ENCODE peak calls at places on chromosomes 1 and 21, in ten cellular contexts. R is body of pancreas; Y is lower lobe of right lung; N is spleen; J is brain microvascular endothelial cell; E is right lobe of liver; G is cardiac muscle cell; K is aorta; F is colonic mucosa; D is CD8-positive, alpha-beta memory T cell. A is an unnamed sample.
A peak's percentile ranks its signal among the peaks of the same experiment; 100 is the strongest.

GRCh38 chr1:201605385-201605747 is 66.4 kb downstream of the NAV1 start:
- DNase-seq in Y (no peak), E (no peak), F (no peak), D (no peak), G (no peak), K (no peak), R (no peak), J (peak; percentile 27), N (no peak), A (no peak)

GRCh38 chr21:37908691-37909090 is 7.6 kb downstream of the KCNJ6 start:
- DNase-seq in J (no peak), D (no peak), N (no peak), F (no peak), R (no peak), K (no peak), E (no peak), Y (no peak), G (no peak), A (no peak)

GRCh38 chr1:9901148-9902059 is 8.7 kb downstream of the CTNNBIP1 start:
- DNase-seq in G (peak; percentile 24), R (peak; percentile 68), K (no peak), F (peak; percentile 44), Y (peak; percentile 91), E (peak; percentile 63), N (no peak), D (no peak), J (no peak), A (no peak)

GRCh38 chr1:25675729-25676476 is 59.3 kb downstream of the MAN1C1 start:
- DNase-seq in G (no peak), Y (no peak), F (no peak), R (no peak), E (no peak), N (peak; percentile 76), D (peak; percentile 53), J (no peak), K (no peak), A (no peak)

GRCh38 chr1:223683586-223684487 is 18.3 kb upstream of the CAPN8 start:
- DNase-seq in R (peak; percentile 72), D (peak; percentile 15), E (peak; percentile 57), N (no peak), Y (no peak), K (no peak), G (peak; percentile 83), F (peak; percentile 76), J (peak; percentile 74), A (peak; percentile 68)

GRCh38 chr21:35291963-35292627 is 243.0 kb upstream of the RUNX1 start:
- DNase-seq in R (no peak), E (no peak), N (no peak), J (no peak), Y (no peak), F (no peak), D (no peak), K (no peak), G (no peak), A (no peak)

GRCh38 chr1:145795257-145795881 is 28.5 kb downstream of the RNF115 start:
- DNase-seq in Y (no peak), K (no peak), J (no peak), N (no peak), E (no peak), G (no peak), F (no peak), D (no peak), R (no peak), A (no peak)

GRCh38 chr1:176149939-176150807 is 56.9 kb downstream of the COP1 start:
- DNase-seq in F (peak; percentile 41), D (no peak), N (no peak), G (no peak), R (no peak), E (no peak), Y (no peak), K (no peak), J (no peak), A (no peak)

GRCh38 chr1:182795563-182796228 is 6.1 kb downstream of the NPL start:
- DNase-seq in G (no peak), K (no peak), R (peak; percentile 49), Y (no peak), N (no peak), F (no peak), J (peak; percentile 4), D (no peak), E (no peak), A (no peak)

GRCh38 chr1:92990828-92991227 is 29.6 kb upstream of the DIPK1A start:
- DNase-seq in K (no peak), G (no peak), N (no peak), F (no peak), Y (no peak), E (no peak), J (no peak), R (no peak), D (no peak), A (no peak)

GRCh38 chr1:6365047-6365446 is 28.5 kb downstream of the ACOT7 start:
- DNase-seq in E (no peak), R (no peak), N (no peak), D (no peak), J (no peak), F (no peak), G (no peak), K (no peak), Y (no peak), A (no peak)

GRCh38 chr1:180000575-180000974 is 46.0 kb downstream of the CEP350 start:
- DNase-seq in F (no peak), J (no peak), R (no peak), G (no peak), Y (no peak), D (no peak), N (no peak), K (no peak), E (no peak), A (no peak)

GRCh38 chr1:48196168-48196716 is 26.3 kb upstream of the SLC5A9 start:
- DNase-seq in G (no peak), D (no peak), R (no peak), Y (no peak), E (no peak), N (no peak), J (no peak), K (no peak), F (no peak), A (no peak)

GRCh38 chr1:229318056-229318455 is 24.8 kb downstream of the CCSAP start:
- DNase-seq in G (no peak), Y (no peak), N (no peak), K (no peak), F (no peak), J (peak; percentile 39), D (no peak), R (no peak), E (no peak), A (no peak)

GRCh38 chr1:163076446-163076845 is 7.3 kb downstream of the RGS4 start:
- DNase-seq in N (no peak), R (no peak), K (no peak), D (no peak), J (no peak), G (no peak), F (no peak), E (no peak), Y (no peak), A (no peak)

DNA sequence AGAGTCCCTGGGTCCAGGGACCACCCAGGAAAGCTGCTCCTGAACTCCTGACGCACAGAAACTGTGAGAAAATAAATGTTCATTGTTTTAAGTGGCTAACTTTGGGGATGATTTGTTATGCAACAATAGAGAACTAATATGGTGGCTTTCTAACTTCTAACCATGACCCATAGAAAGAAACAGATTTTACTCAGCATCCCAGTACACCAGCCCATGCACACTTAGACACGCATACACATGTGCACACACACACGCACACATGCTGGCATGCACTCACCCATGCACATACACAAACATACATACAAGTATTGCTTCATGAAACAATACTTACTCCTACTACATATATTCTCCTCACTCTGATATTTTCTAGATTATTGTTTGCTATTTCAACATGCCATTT is 57.1 kb downstream of the NID1 start:
- DNase-seq in Y (no peak), N (no peak), F (no peak), D (no peak), J (no peak), R (no peak), E (no peak), K (no peak), G (no peak), A (no peak)
- H3K36me3 ChIP-seq in Y (peaks cover 11% of the 10 kb centered on the region), N (no peaks in the 10 kb centered on the region), F (no peaks in the 10 kb centered on the region), D (no peaks in the 10 kb centered on the region), J (peaks cover 14% of the 10 kb centered on the region), R (no peaks in the 10 kb centered on the region), E (no peaks in the 10 kb centered on the region), K (peaks cover under 1% of the 10 kb centered on the region), G (no peaks in the 10 kb centered on the region), A (no peaks in the 10 kb centered on the region)

GRCh38 chr1:43659384-43659783 is 9.4 kb downstream of the KDM4A start:
- DNase-seq in D (no peak), Y (no peak), K (no peak), E (no peak), N (no peak), J (no peak), G (no peak), R (no peak), F (peak; percentile 45), A (no peak)
- H3K36me3 ChIP-seq in D (peaks cover 55% of the 10 kb centered on the region), Y (peaks cover 100% of the 10 kb centered on the region), K (peaks cover 16% of the 10 kb centered on the region), E (peaks cover 23% of the 10 kb centered on the region), N (peaks cover 91% of the 10 kb centered on the region), J (peaks cover 86% of the 10 kb centered on the region), G (peaks cover 64% of the 10 kb centered on the region), R (peaks cover 10% of the 10 kb centered on the region), F (peaks cover 34% of the 10 kb centered on the region), A (peaks cover 19% of the 10 kb centered on the region)

DNA sequence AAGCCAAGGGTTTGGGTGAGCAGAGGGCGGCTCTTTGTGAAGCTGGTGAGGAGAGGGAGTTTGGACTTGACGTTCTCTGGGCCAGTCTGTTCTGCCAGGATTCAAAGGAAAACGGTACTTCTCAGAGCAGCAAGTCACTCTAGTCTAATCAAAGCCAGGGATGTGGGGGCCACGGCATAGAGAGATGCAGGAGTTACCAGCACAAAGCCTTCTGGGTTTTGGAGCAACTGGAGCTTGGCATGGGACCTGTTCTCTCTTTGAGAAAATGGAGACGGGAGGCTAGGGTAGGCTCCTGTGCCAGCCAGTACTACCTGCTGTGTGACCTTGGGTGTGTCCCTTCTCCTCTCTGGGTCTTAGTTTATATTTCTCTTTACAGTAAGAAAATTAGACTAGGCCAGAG is 2.1 kb downstream of the TXLNA start:
- DNase-seq in G (no peak), N (no peak), R (no peak), J (no peak), F (no peak), D (no peak), Y (no peak), K (no peak), E (no peak), A (no peak)
- H3K36me3 ChIP-seq in G (peaks cover 14% of the 10 kb centered on the region), N (peaks cover 16% of the 10 kb centered on the region), R (peaks cover 3% of the 10 kb centered on the region), J (peaks cover 30% of the 10 kb centered on the region), F (peaks cover 12% of the 10 kb centered on the region), D (peaks cover 11% of the 10 kb centered on the region), Y (peaks cover 53% of the 10 kb centered on the region), K (peaks cover 3% of the 10 kb centered on the region), E (no peaks in the 10 kb centered on the region), A (peaks cover 56% of the 10 kb centered on the region)

DNA sequence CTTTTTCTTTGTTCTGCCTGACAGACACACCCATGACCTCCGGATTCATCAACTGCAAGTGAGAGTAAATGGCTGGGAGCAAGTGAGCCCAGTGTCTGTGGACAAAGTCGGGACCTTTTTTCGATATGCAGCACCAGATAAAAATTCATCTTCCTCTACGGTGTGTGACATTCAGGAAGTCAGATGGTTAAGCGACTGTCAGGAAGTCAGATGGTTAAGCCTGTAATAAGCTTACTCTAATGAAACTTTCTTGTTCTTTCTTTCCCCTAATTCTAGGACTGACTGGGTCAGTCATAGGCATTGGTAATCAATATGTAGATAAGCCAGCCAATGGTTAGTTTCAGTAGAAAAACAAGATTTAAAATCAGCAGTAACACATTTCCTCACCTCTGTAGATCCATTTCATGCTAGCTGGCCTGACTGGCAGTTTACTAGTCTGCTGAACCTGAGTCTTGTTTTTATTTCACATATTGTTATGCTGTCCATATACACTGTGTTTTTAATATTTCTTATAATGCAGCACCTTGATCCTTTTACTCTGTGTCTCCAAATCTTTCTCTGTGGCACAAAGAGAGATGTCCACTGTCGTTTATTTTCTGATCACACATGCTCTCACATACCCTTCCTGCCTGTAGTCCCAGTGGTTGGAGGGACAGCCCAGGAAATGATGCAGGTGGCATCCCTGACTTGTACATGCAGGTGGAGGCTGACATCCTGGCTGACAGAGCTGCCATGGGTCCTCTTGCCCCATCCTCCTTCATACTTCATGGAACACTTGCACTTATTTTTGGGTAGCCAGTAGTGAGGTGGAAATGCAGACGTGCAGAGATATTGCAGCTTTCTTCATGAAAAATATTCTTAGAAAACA is 115.8 kb downstream of the VPS13D start:
- DNase-seq in J (no peak), F (peak; percentile 30), D (no peak), G (no peak), Y (no peak), R (no peak), K (no peak), N (no peak), E (no peak), A (no peak)
- H3K36me3 ChIP-seq in J (peaks cover 30% of the 10 kb centered on the region), F (peaks cover 6% of the 10 kb centered on the region), D (peaks cover 14% of the 10 kb centered on the region), G (peaks cover 42% of the 10 kb centered on the region), Y (peaks cover 74% of the 10 kb centered on the region), R (no peaks in the 10 kb centered on the region), K (no peaks in the 10 kb centered on the region), N (peaks cover 38% of the 10 kb centered on the region), E (no peaks in the 10 kb centered on the region), A (peaks cover 84% of the 10 kb centered on the region)